ENCODE peak calls at places on chromosomes 11 and 22, in ten cellular contexts. One of them, this sample, is unnamed.
A peak's percentile ranks its signal among the peaks of the same experiment; 100 is the strongest.

GRCh38 chr11:62553839-62554361 is 7.3 kb upstream of the AHNAK start:
- DNase-seq in transverse colon: peak; percentile 62
- DNase-seq in epithelial cell of esophagus: peak; percentile 87
- DNase-seq in mesothelial cell of epicardium: no peak
- DNase-seq in H1: no peak
- DNase-seq in GM13977: no peak
- DNase-seq in epithelial cell of proximal tubule: peak; percentile 77
- DNase-seq in IMR-90: peak; percentile 92
- DNase-seq in AG04450: peak; percentile 51
- DNase-seq in brain microvascular endothelial cell: peak; percentile 86
- DNase-seq in this sample: no peak

GRCh38 chr11:96254087-96254486 is 88.9 kb downstream of the MAML2 start:
- DNase-seq in transverse colon: peak; percentile 35
- DNase-seq in epithelial cell of esophagus: peak; percentile 25
- DNase-seq in mesothelial cell of epicardium: no peak
- DNase-seq in H1: no peak
- DNase-seq in GM13977: peak; percentile 43
- DNase-seq in epithelial cell of proximal tubule: no peak
- DNase-seq in IMR-90: peak; percentile 75
- DNase-seq in AG04450: no peak
- DNase-seq in brain microvascular endothelial cell: peak; percentile 76
- DNase-seq in this sample: no peak

GRCh38 chr11:125626381-125626950 is 1.5 kb downstream of the CHEK1 start:
- DNase-seq in transverse colon: no peak
- DNase-seq in epithelial cell of esophagus: no peak
- DNase-seq in mesothelial cell of epicardium: no peak
- DNase-seq in H1: no peak
- DNase-seq in GM13977: peak; percentile 54
- DNase-seq in epithelial cell of proximal tubule: no peak
- DNase-seq in IMR-90: peak; percentile 16
- DNase-seq in AG04450: no peak
- DNase-seq in brain microvascular endothelial cell: no peak
- DNase-seq in this sample: no peak

GRCh38 chr11:36945384-36945783 is 347.3 kb upstream of the RAG2 start:
- DNase-seq in transverse colon: no peak
- DNase-seq in epithelial cell of esophagus: peak; percentile 8
- DNase-seq in mesothelial cell of epicardium: no peak
- DNase-seq in H1: no peak
- DNase-seq in GM13977: no peak
- DNase-seq in epithelial cell of proximal tubule: no peak
- DNase-seq in IMR-90: peak; percentile 23
- DNase-seq in AG04450: no peak
- DNase-seq in brain microvascular endothelial cell: no peak
- DNase-seq in this sample: no peak

GRCh38 chr22:40498454-40499186 is 128.2 kb downstream of the SGSM3 start:
- DNase-seq in transverse colon: no peak
- DNase-seq in epithelial cell of esophagus: peak; percentile 98
- DNase-seq in mesothelial cell of epicardium: no peak
- DNase-seq in H1: no peak
- DNase-seq in GM13977: peak; percentile 28
- DNase-seq in epithelial cell of proximal tubule: peak; percentile 63
- DNase-seq in IMR-90: peak; percentile 97
- DNase-seq in AG04450: peak; percentile 89
- DNase-seq in brain microvascular endothelial cell: peak; percentile 94
- DNase-seq in this sample: peak; percentile 84

GRCh38 chr11:27740362-27741024 is 40.2 kb upstream of the BDNF start:
- DNase-seq in transverse colon: no peak
- DNase-seq in epithelial cell of esophagus: no peak
- DNase-seq in mesothelial cell of epicardium: no peak
- DNase-seq in H1: no peak
- DNase-seq in GM13977: no peak
- DNase-seq in epithelial cell of proximal tubule: no peak
- DNase-seq in IMR-90: no peak
- DNase-seq in AG04450: no peak
- DNase-seq in brain microvascular endothelial cell: no peak
- DNase-seq in this sample: no peak

GRCh38 chr11:78647986-78648875 is 73.6 kb upstream of the NARS2 start:
- DNase-seq in transverse colon: no peak
- DNase-seq in epithelial cell of esophagus: no peak
- DNase-seq in mesothelial cell of epicardium: no peak
- DNase-seq in H1: peak; percentile 29
- DNase-seq in GM13977: no peak
- DNase-seq in epithelial cell of proximal tubule: no peak
- DNase-seq in IMR-90: no peak
- DNase-seq in AG04450: no peak
- DNase-seq in brain microvascular endothelial cell: no peak
- DNase-seq in this sample: no peak

GRCh38 chr11:569273-569885 is 6.9 kb upstream of the PHRF1 start:
- DNase-seq in transverse colon: no peak
- DNase-seq in epithelial cell of esophagus: no peak
- DNase-seq in mesothelial cell of epicardium: no peak
- DNase-seq in H1: no peak
- DNase-seq in GM13977: no peak
- DNase-seq in epithelial cell of proximal tubule: no peak
- DNase-seq in IMR-90: no peak
- DNase-seq in AG04450: no peak
- DNase-seq in brain microvascular endothelial cell: no peak
- DNase-seq in this sample: no peak

DNA sequence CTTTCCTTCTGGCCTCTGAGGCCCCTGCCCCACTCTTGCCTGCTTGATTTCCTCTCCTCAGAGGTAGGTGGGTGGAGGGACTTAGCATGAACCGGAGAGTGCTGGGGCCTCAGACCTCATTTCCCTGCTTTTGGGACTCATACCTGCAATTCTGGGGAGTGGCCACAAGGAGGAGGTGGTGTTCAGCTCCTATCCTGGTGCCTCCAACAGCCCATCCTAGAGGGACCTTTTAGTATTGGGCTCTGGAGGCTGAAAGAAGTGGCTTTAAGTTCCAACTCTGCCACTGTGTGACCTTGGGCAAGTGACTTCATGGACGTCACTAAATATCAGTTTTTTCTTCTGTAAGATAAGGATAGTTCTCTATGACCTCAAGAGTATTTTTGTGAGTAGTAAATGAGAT is 98.6 kb downstream of the KIAA1671 start:
- DNase-seq in transverse colon: no peak
- DNase-seq in epithelial cell of esophagus: no peak
- DNase-seq in mesothelial cell of epicardium: no peak
- DNase-seq in H1: peak; percentile 59
- DNase-seq in GM13977: no peak
- DNase-seq in epithelial cell of proximal tubule: no peak
- DNase-seq in IMR-90: no peak
- DNase-seq in AG04450: no peak
- DNase-seq in brain microvascular endothelial cell: no peak
- DNase-seq in this sample: no peak
- TF ChIP-seq CTCF in transverse colon: peak; percentile 30
- TF ChIP-seq CTCF in epithelial cell of esophagus: peak; percentile 51
- TF ChIP-seq CTCF in mesothelial cell of epicardium: peak; percentile 43
- TF ChIP-seq CTCF in H1: peak; percentile 69
- TF ChIP-seq CTCF in GM13977: peak; percentile 33
- TF ChIP-seq CTCF in epithelial cell of proximal tubule: peak; percentile 66
- TF ChIP-seq CTCF in IMR-90: peak; percentile 6
- TF ChIP-seq CTCF in AG04450: peak; percentile 17
- TF ChIP-seq CTCF in brain microvascular endothelial cell: peak; percentile 67
- TF ChIP-seq CTCF in this sample: peak; percentile 24

GRCh38 chr11:65389294-65389980 is 3.0 kb downstream of the FRMD8 start:
- DNase-seq in transverse colon: no peak
- DNase-seq in epithelial cell of esophagus: no peak
- DNase-seq in mesothelial cell of epicardium: no peak
- DNase-seq in H1: no peak
- DNase-seq in GM13977: no peak
- DNase-seq in epithelial cell of proximal tubule: no peak
- DNase-seq in IMR-90: no peak
- DNase-seq in AG04450: no peak
- DNase-seq in brain microvascular endothelial cell: no peak
- DNase-seq in this sample: no peak

GRCh38 chr11:65392186-65392829 is 5.9 kb downstream of the FRMD8 start:
- DNase-seq in transverse colon: no peak
- DNase-seq in epithelial cell of esophagus: no peak
- DNase-seq in mesothelial cell of epicardium: no peak
- DNase-seq in H1: no peak
- DNase-seq in GM13977: no peak
- DNase-seq in epithelial cell of proximal tubule: no peak
- DNase-seq in IMR-90: no peak
- DNase-seq in AG04450: no peak
- DNase-seq in brain microvascular endothelial cell: no peak
- DNase-seq in this sample: no peak

GRCh38 chr11:65390099-65390941 is 3.9 kb downstream of the FRMD8 start:
- DNase-seq in transverse colon: no peak
- DNase-seq in epithelial cell of esophagus: no peak
- DNase-seq in mesothelial cell of epicardium: no peak
- DNase-seq in H1: no peak
- DNase-seq in GM13977: no peak
- DNase-seq in epithelial cell of proximal tubule: no peak
- DNase-seq in IMR-90: no peak
- DNase-seq in AG04450: no peak
- DNase-seq in brain microvascular endothelial cell: no peak
- DNase-seq in this sample: no peak

GRCh38 chr11:65392899-65393298 is 6.5 kb downstream of the FRMD8 start:
- DNase-seq in transverse colon: no peak
- DNase-seq in epithelial cell of esophagus: no peak
- DNase-seq in mesothelial cell of epicardium: no peak
- DNase-seq in H1: no peak
- DNase-seq in GM13977: no peak
- DNase-seq in epithelial cell of proximal tubule: no peak
- DNase-seq in IMR-90: no peak
- DNase-seq in AG04450: no peak
- DNase-seq in brain microvascular endothelial cell: no peak
- DNase-seq in this sample: no peak

DNA sequence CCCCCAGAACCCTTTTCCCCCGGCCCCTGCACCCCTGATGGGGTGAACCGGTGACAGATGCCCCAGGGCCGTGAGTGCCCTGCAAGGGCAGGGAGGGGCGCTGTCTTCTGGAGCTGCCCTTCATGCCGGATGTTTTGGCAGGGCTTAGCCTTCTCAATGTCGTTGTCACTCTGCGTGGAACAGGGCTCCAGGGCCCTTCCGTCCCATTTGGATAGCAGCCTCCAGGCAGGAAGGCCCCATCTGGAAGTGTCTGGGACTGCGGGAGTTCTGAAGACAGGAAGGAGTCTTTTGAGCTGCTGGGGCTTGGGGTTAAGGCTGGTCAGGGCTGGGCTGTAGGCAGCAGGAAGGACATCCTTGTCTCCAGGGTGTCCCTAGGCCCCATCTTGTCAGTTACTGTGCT is 4.6 kb downstream of the FRMD8 start:
- DNase-seq in transverse colon: no peak
- DNase-seq in epithelial cell of esophagus: no peak
- DNase-seq in mesothelial cell of epicardium: no peak
- DNase-seq in H1: no peak
- DNase-seq in GM13977: no peak
- DNase-seq in epithelial cell of proximal tubule: no peak
- DNase-seq in IMR-90: peak; percentile 37
- DNase-seq in AG04450: no peak
- DNase-seq in brain microvascular endothelial cell: no peak
- DNase-seq in this sample: no peak
- TF ChIP-seq CTCF in transverse colon: no peak
- TF ChIP-seq CTCF in epithelial cell of esophagus: no peak
- TF ChIP-seq CTCF in mesothelial cell of epicardium: no peak
- TF ChIP-seq CTCF in H1: peak; percentile 24
- TF ChIP-seq CTCF in GM13977: no peak
- TF ChIP-seq CTCF in epithelial cell of proximal tubule: no peak
- TF ChIP-seq CTCF in IMR-90: peak; percentile 13
- TF ChIP-seq CTCF in AG04450: peak; percentile 4
- TF ChIP-seq CTCF in brain microvascular endothelial cell: peak; percentile 22
- TF ChIP-seq CTCF in this sample: no peak

GRCh38 chr11:5684627-5685362 is at the start of gene TRIM5:
- DNase-seq in transverse colon: peak; percentile 87
- DNase-seq in epithelial cell of esophagus: peak; percentile 98
- DNase-seq in mesothelial cell of epicardium: peak; percentile 65
- DNase-seq in H1: peak; percentile 72
- DNase-seq in GM13977: peak; percentile 87
- DNase-seq in epithelial cell of proximal tubule: peak; percentile 94
- DNase-seq in IMR-90: peak; percentile 99
- DNase-seq in AG04450: peak; percentile 95
- DNase-seq in brain microvascular endothelial cell: peak; percentile 99
- DNase-seq in this sample: peak; percentile 90
- TF ChIP-seq CTCF in transverse colon: peak; percentile 54
- TF ChIP-seq CTCF in epithelial cell of esophagus: peak; percentile 72
- TF ChIP-seq CTCF in mesothelial cell of epicardium: no peak
- TF ChIP-seq CTCF in H1: peak; percentile 47
- TF ChIP-seq CTCF in GM13977: peak; percentile 71
- TF ChIP-seq CTCF in epithelial cell of proximal tubule: peak; percentile 73
- TF ChIP-seq CTCF in IMR-90: peak; percentile 58
- TF ChIP-seq CTCF in AG04450: peak; percentile 72
- TF ChIP-seq CTCF in brain microvascular endothelial cell: peak; percentile 80
- TF ChIP-seq CTCF in this sample: peak; percentile 56

GRCh38 chr11:105000167-105000566 is 22.8 kb downstream of the CASP5 start:
- DNase-seq in transverse colon: no peak
- DNase-seq in epithelial cell of esophagus: peak; percentile 6
- DNase-seq in mesothelial cell of epicardium: no peak
- DNase-seq in H1: peak; percentile 47
- DNase-seq in GM13977: no peak
- DNase-seq in epithelial cell of proximal tubule: no peak
- DNase-seq in IMR-90: no peak
- DNase-seq in AG04450: no peak
- DNase-seq in brain microvascular endothelial cell: peak; percentile 9
- DNase-seq in this sample: peak; percentile 59
- TF ChIP-seq CTCF in transverse colon: no peak
- TF ChIP-seq CTCF in epithelial cell of esophagus: no peak
- TF ChIP-seq CTCF in mesothelial cell of epicardium: no peak
- TF ChIP-seq CTCF in H1: peak; percentile 2
- TF ChIP-seq CTCF in GM13977: no peak
- TF ChIP-seq CTCF in epithelial cell of proximal tubule: peak; percentile 20
- TF ChIP-seq CTCF in IMR-90: no peak
- TF ChIP-seq CTCF in AG04450: no peak
- TF ChIP-seq CTCF in brain microvascular endothelial cell: peak; percentile 26
- TF ChIP-seq CTCF in this sample: peak; percentile 22

GRCh38 chr11:19276859-19277808 is 36.4 kb upstream of the E2F8 start:
- DNase-seq in transverse colon: peak; percentile 75
- DNase-seq in epithelial cell of esophagus: peak; percentile 98
- DNase-seq in mesothelial cell of epicardium: no peak
- DNase-seq in H1: no peak
- DNase-seq in GM13977: no peak
- DNase-seq in epithelial cell of proximal tubule: peak; percentile 70
- DNase-seq in IMR-90: no peak
- DNase-seq in AG04450: no peak
- DNase-seq in brain microvascular endothelial cell: peak; percentile 6
- DNase-seq in this sample: peak; percentile 81

GRCh38 chr11:19281555-19281954 is 40.8 kb upstream of the E2F8 start:
- DNase-seq in transverse colon: no peak
- DNase-seq in epithelial cell of esophagus: no peak
- DNase-seq in mesothelial cell of epicardium: no peak
- DNase-seq in H1: no peak
- DNase-seq in GM13977: no peak
- DNase-seq in epithelial cell of proximal tubule: no peak
- DNase-seq in IMR-90: no peak
- DNase-seq in AG04450: no peak
- DNase-seq in brain microvascular endothelial cell: no peak
- DNase-seq in this sample: no peak

GRCh38 chr11:19275496-19275895 is 34.8 kb upstream of the E2F8 start:
- DNase-seq in transverse colon: no peak
- DNase-seq in epithelial cell of esophagus: peak; percentile 87
- DNase-seq in mesothelial cell of epicardium: no peak
- DNase-seq in H1: no peak
- DNase-seq in GM13977: no peak
- DNase-seq in epithelial cell of proximal tubule: no peak
- DNase-seq in IMR-90: no peak
- DNase-seq in AG04450: no peak
- DNase-seq in brain microvascular endothelial cell: no peak
- DNase-seq in this sample: no peak

GRCh38 chr11:19281041-19281440 is 40.3 kb upstream of the E2F8 start:
- DNase-seq in transverse colon: no peak
- DNase-seq in epithelial cell of esophagus: no peak
- DNase-seq in mesothelial cell of epicardium: no peak
- DNase-seq in H1: no peak
- DNase-seq in GM13977: no peak
- DNase-seq in epithelial cell of proximal tubule: no peak
- DNase-seq in IMR-90: no peak
- DNase-seq in AG04450: no peak
- DNase-seq in brain microvascular endothelial cell: no peak
- DNase-seq in this sample: no peak

GRCh38 chr11:19279455-19279854 is 38.7 kb upstream of the E2F8 start:
- DNase-seq in transverse colon: no peak
- DNase-seq in epithelial cell of esophagus: no peak
- DNase-seq in mesothelial cell of epicardium: no peak
- DNase-seq in H1: peak; percentile 53
- DNase-seq in GM13977: no peak
- DNase-seq in epithelial cell of proximal tubule: no peak
- DNase-seq in IMR-90: no peak
- DNase-seq in AG04450: no peak
- DNase-seq in brain microvascular endothelial cell: no peak
- DNase-seq in this sample: no peak
- TF ChIP-seq CTCF in transverse colon: no peak
- TF ChIP-seq CTCF in epithelial cell of esophagus: no peak
- TF ChIP-seq CTCF in mesothelial cell of epicardium: no peak
- TF ChIP-seq CTCF in H1: peak; percentile 22
- TF ChIP-seq CTCF in GM13977: no peak
- TF ChIP-seq CTCF in epithelial cell of proximal tubule: no peak
- TF ChIP-seq CTCF in IMR-90: no peak
- TF ChIP-seq CTCF in AG04450: no peak
- TF ChIP-seq CTCF in brain microvascular endothelial cell: no peak
- TF ChIP-seq CTCF in this sample: no peak

This sample was measured in Caco-2.